ENCODE peak calls at places on chromosome 1, in eight cellular contexts. Y, K, L, J, V, C, Z and X are unnamed samples. For H3K27me3 and H3K36me3, the result is how much of the 10 kb centered on the place peaks cover.

GRCh38 chr1:92442351-92442750 is 44.4 kb downstream of the GFI1 start:
- DNase-seq in Y (no peak), K (no peak), L (no peak), J (no peak), V (no peak), C (no peak), Z (no peak), X (no peak)

GRCh38 chr1:68115308-68115707 is 64.9 kb upstream of the DIRAS3 start:
- DNase-seq in Y (no peak), K (no peak), L (no peak), J (no peak), V (no peak), C (no peak), Z (no peak), X (no peak)

GRCh38 chr1:29649375-29650040 is 413.2 kb downstream of the PTPRU start:
- DNase-seq in Y (no peak), K (no peak), L (peak), J (no peak), V (peak), C (no peak), Z (no peak), X (peak)

GRCh38 chr1:45617618-45618017 is 6.2 kb downstream of the CCDC17 start:
- DNase-seq in Y (no peak), K (no peak), L (no peak), J (no peak), V (peak), C (no peak), Z (no peak), X (no peak)

GRCh38 chr1:240909701-240910457 is 297.9 kb upstream of the GREM2 start:
- DNase-seq in Y (no peak), K (no peak), L (no peak), J (no peak), V (no peak), C (no peak), Z (no peak), X (no peak)

GRCh38 chr1:170351368-170351946 is 180.5 kb upstream of the GORAB start:
- DNase-seq in Y (no peak), K (no peak), L (no peak), J (no peak), V (peak), C (no peak), Z (no peak), X (no peak)

GRCh38 chr1:20057886-20058420 is 12.0 kb upstream of the PLA2G5 start:
- DNase-seq in Y (no peak), K (no peak), L (no peak), J (no peak), V (peak), C (no peak), Z (no peak), X (no peak)

GRCh38 chr1:179091691-179092165 is 9.9 kb downstream of the TOR3A start:
- DNase-seq in Y (no peak), K (no peak), L (no peak), J (peak), V (no peak), C (peak), Z (peak), X (no peak)

GRCh38 chr1:18412882-18413353 is 67.8 kb upstream of the KLHDC7A start:
- DNase-seq in Y (no peak), K (no peak), L (no peak), J (no peak), V (no peak), C (peak), Z (no peak), X (no peak)

GRCh38 chr1:111202707-111203623 is 2.5 kb upstream of the DENND2D start:
- DNase-seq in Y (no peak), K (no peak), L (no peak), J (no peak), V (no peak), C (no peak), Z (no peak), X (no peak)

GRCh38 chr1:110967256-110967655 is 3.5 kb upstream of the LRIF1 start:
- DNase-seq in Y (no peak), K (no peak), L (no peak), J (no peak), V (no peak), C (no peak), Z (no peak), X (no peak)

GRCh38 chr1:25688390-25689119 is 72.0 kb downstream of the MAN1C1 start:
- DNase-seq in Y (peak), K (no peak), L (peak), J (no peak), V (no peak), C (peak), Z (no peak), X (no peak)

GRCh38 chr1:54705153-54705552 is 10.5 kb upstream of the TTC4 start:
- DNase-seq in Y (no peak), K (no peak), L (no peak), J (no peak), V (no peak), C (no peak), Z (no peak), X (no peak)

GRCh38 chr1:54699936-54700525 is 15.6 kb upstream of the TTC4 start:
- DNase-seq in Y (no peak), K (no peak), L (no peak), J (no peak), V (no peak), C (no peak), Z (no peak), X (no peak)

GRCh38 chr1:54703471-54703870 is 12.2 kb upstream of the TTC4 start:
- DNase-seq in Y (no peak), K (no peak), L (no peak), J (no peak), V (no peak), C (no peak), Z (no peak), X (no peak)

GRCh38 chr1:54701066-54701465 is 14.6 kb upstream of the TTC4 start:
- DNase-seq in Y (no peak), K (no peak), L (no peak), J (no peak), V (no peak), C (no peak), Z (no peak), X (no peak)

GRCh38 chr1:54701996-54702395 is 13.7 kb upstream of the TTC4 start:
- DNase-seq in Y (no peak), K (no peak), L (no peak), J (no peak), V (no peak), C (no peak), Z (no peak), X (no peak)
- H3K27me3 ChIP-seq in Y (under half), K (under half), L (under half), J (under half), V (under half), C (under half), Z (under half), X (under half)

GRCh38 chr1:90723561-90724108 is 6.5 kb upstream of the BARHL2 start:
- DNase-seq in Y (peak), K (peak), L (no peak), J (no peak), V (no peak), C (no peak), Z (no peak), X (no peak)
- TF ChIP-seq CTCF in Y (peak), K (peak), L (no peak), J (peak), V (no peak), C (peak), Z (no peak), X (no peak)

GRCh38 chr1:210596641-210597040 is 267.9 kb downstream of the HHAT start:
- DNase-seq in Y (no peak), K (no peak), L (no peak), J (no peak), V (no peak), C (no peak), Z (no peak), X (no peak)
- H3K36me3 ChIP-seq in Y (under half), K (under half), L (under half), J (under half), V (under half), C (under half), Z (under half), X (under half)

GRCh38 chr1:118948351-118948750 is 39.8 kb downstream of the TBX15 start:
- DNase-seq in Y (no peak), K (no peak), L (no peak), J (no peak), V (no peak), C (no peak), Z (no peak), X (no peak)
- H3K27me3 ChIP-seq in Y (under half), K (under half), L (under half), J (under half), V (under half), C (under half), Z (under half), X (under half)

DNA sequence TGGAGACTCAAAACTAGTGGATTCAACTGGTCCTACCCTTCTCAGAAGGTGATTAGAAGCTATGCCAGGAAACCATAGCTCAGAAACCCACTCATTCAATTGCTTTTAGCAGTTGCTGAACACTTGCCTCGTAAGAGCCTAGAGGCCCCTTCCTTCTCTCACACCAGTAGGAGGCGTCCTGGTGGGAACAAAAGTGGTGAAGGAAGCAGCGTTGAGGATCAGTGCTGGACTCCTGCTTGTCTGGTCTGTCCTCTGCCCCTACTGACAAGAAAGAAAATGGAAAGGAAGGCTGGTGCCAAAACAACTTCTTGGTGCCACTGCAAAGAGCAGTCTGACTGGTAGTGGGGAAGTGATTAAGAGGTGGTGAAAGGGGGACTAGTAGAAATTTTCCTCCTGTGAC is 269.7 kb downstream of the LMO4 start:
- DNase-seq in Y (no peak), K (peak), L (no peak), J (no peak), V (no peak), C (no peak), Z (no peak), X (no peak)
- TF ChIP-seq CTCF in Y (peak), K (peak), L (no peak), J (no peak), V (no peak), C (no peak), Z (no peak), X (no peak)

DNA sequence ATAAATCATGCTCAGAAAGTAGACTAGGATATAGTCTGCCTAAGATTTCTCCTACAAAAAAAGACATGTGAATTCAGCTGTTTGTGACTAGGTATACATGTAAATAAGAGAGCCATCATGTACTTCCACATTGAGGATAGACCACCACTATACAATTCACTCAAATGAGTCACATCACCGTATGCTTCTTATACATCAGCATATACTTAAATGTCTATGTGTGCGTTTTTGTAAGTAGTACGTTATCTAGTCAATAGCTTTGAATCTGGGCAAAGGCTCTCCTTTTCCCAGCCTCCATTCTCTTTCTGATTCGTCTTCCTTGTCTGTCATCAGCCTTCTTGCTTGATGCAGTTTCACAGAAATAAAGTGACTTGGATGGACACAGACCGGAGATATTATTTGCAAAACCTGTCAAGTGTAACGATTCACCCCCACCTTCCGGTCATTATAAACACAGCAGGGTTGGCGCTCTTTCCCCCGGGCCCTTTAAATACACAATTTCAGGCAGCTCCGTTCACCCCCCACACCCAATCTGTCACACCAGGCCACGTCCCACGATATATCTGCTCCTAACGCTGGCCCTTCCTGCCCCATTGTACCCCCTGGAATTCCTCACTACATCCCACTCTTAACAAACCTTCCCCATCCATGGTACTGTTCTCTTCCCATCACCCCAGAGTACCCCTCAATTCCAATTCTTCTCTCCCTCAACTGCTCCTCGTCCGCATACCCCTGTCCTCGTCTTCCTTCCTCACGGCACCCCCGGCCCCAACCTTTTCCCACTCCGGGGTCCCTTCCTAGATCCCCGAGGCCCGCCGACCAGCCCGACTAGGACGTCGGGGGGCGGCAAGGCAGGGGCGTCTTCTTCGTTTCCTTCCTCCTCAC is 636 bp downstream of the VAMP4 start:
- DNase-seq in Y (peak), K (peak), L (peak), J (peak), V (peak), C (peak), Z (peak), X (no peak)
- H3K36me3 ChIP-seq in Y (under half), K (under half), L (under half), J (under half), V (under half), C (under half), Z (under half), X (under half)

GRCh38 chr1:218371927-218372672 is 27.0 kb downstream of the TGFB2 start:
- DNase-seq in Y (no peak), K (no peak), L (no peak), J (no peak), V (peak), C (no peak), Z (no peak), X (no peak)

GRCh38 chr1:218374401-218374848 is 29.3 kb downstream of the TGFB2 start:
- DNase-seq in Y (no peak), K (no peak), L (no peak), J (no peak), V (no peak), C (no peak), Z (no peak), X (no peak)

GRCh38 chr1:218377143-218377660 is 32.1 kb downstream of the TGFB2 start:
- DNase-seq in Y (peak), K (no peak), L (no peak), J (no peak), V (peak), C (no peak), Z (no peak), X (no peak)

GRCh38 chr1:218376722-218377121 is 31.6 kb downstream of the TGFB2 start:
- DNase-seq in Y (no peak), K (no peak), L (no peak), J (no peak), V (no peak), C (no peak), Z (no peak), X (no peak)

GRCh38 chr1:218374972-218375371 is 29.8 kb downstream of the TGFB2 start:
- DNase-seq in Y (no peak), K (no peak), L (no peak), J (no peak), V (peak), C (no peak), Z (no peak), X (no peak)
- H3K27me3 ChIP-seq in Y (under half), K (under half), L (under half), J (under half), V (under half), C (under half), Z (under half), X (under half)

GRCh38 chr1:226187019-226187322 is 430 bp upstream of the ACBD3 start:
- DNase-seq in Y (no peak), K (no peak), L (no peak), J (no peak), V (no peak), C (no peak), Z (no peak), X (no peak)

GRCh38 chr1:226185153-226186036 is 1.1 kb downstream of the ACBD3 start:
- DNase-seq in Y (no peak), K (no peak), L (no peak), J (no peak), V (peak), C (no peak), Z (no peak), X (no peak)

GRCh38 chr1:226187380-226187779 is 839 bp upstream of the ACBD3 start:
- DNase-seq in Y (no peak), K (no peak), L (no peak), J (no peak), V (no peak), C (no peak), Z (no peak), X (no peak)

GRCh38 chr1:226186124-226187018 is at the start of gene ACBD3:
- DNase-seq in Y (peak), K (peak), L (peak), J (peak), V (peak), C (peak), Z (peak), X (peak)

GRCh38 chr1:226181996-226182714 is 4.4 kb downstream of the ACBD3 start:
- DNase-seq in Y (peak), K (peak), L (peak), J (peak), V (peak), C (peak), Z (peak), X (no peak)
- TF ChIP-seq CTCF in Y (peak), K (peak), L (peak), J (no peak), V (peak), C (peak), Z (peak), X (no peak)

GRCh38 chr1:5615076-5615475 is 377.1 kb downstream of the NPHP4 start:
- DNase-seq in Y (no peak), K (no peak), L (no peak), J (no peak), V (no peak), C (no peak), Z (no peak), X (no peak)
- H3K36me3 ChIP-seq in Y (under half), K (under half), L (under half), J (under half), V (under half), C (under half), Z (under half), X (under half)